ENCODE peak calls at places on chromosomes 7 and 10, in eight cellular contexts. One of them, this sample, is unnamed.

GRCh38 chr10:71072146-71072819 is 140.1 kb upstream of the UNC5B start:
- DNase-seq in AG09319: no peak
- DNase-seq in IMR-90: no peak
- DNase-seq in osteocyte: no peak
- DNase-seq in fibroblast of mammary gland: no peak
- DNase-seq in fibroblast of lung: no peak
- DNase-seq in GM12865: no peak
- DNase-seq in coronary artery: no peak
- DNase-seq in this sample: no peak

GRCh38 chr10:96716396-96716795 is 3.9 kb downstream of the PIK3AP1 start:
- DNase-seq in fibroblast of lung: no peak
- DNase-seq in fibroblast of mammary gland: no peak
- DNase-seq in IMR-90: no peak
- DNase-seq in coronary artery: no peak
- DNase-seq in GM12865: no peak
- DNase-seq in osteocyte: no peak
- DNase-seq in AG09319: no peak
- DNase-seq in this sample: no peak

GRCh38 chr10:116553378-116553980 is 7.7 kb downstream of the PNLIP start:
- DNase-seq in coronary artery: no peak
- DNase-seq in fibroblast of mammary gland: no peak
- DNase-seq in osteocyte: no peak
- DNase-seq in GM12865: no peak
- DNase-seq in IMR-90: no peak
- DNase-seq in fibroblast of lung: no peak
- DNase-seq in AG09319: no peak
- DNase-seq in this sample: no peak

GRCh38 chr7:47720907-47721244 is 139.0 kb upstream of the TNS3 start:
- DNase-seq in fibroblast of mammary gland: no peak
- DNase-seq in osteocyte: no peak
- DNase-seq in AG09319: no peak
- DNase-seq in IMR-90: no peak
- DNase-seq in coronary artery: no peak
- DNase-seq in fibroblast of lung: no peak
- DNase-seq in GM12865: no peak
- DNase-seq in this sample: no peak

GRCh38 chr7:93758621-93759020 is 131.9 kb downstream of the TFPI2 start:
- DNase-seq in AG09319: no peak
- DNase-seq in fibroblast of lung: no peak
- DNase-seq in IMR-90: no peak
- DNase-seq in fibroblast of mammary gland: no peak
- DNase-seq in osteocyte: no peak
- DNase-seq in coronary artery: no peak
- DNase-seq in GM12865: no peak
- DNase-seq in this sample: no peak

GRCh38 chr7:112116894-112117293 is 89.3 kb downstream of the DOCK4 start:
- DNase-seq in GM12865: no peak
- DNase-seq in osteocyte: no peak
- DNase-seq in coronary artery: no peak
- DNase-seq in fibroblast of lung: no peak
- DNase-seq in IMR-90: no peak
- DNase-seq in AG09319: no peak
- DNase-seq in fibroblast of mammary gland: no peak
- DNase-seq in this sample: no peak

GRCh38 chr7:78151229-78151628 is 352.7 kb downstream of the PHTF2 start:
- DNase-seq in AG09319: peak
- DNase-seq in IMR-90: peak
- DNase-seq in osteocyte: no peak
- DNase-seq in fibroblast of lung: peak
- DNase-seq in GM12865: no peak
- DNase-seq in fibroblast of mammary gland: peak
- DNase-seq in coronary artery: no peak
- DNase-seq in this sample: no peak

GRCh38 chr7:148964510-148965267 is 63.6 kb downstream of the PDIA4 start:
- DNase-seq in GM12865: no peak
- DNase-seq in IMR-90: no peak
- DNase-seq in coronary artery: no peak
- DNase-seq in fibroblast of mammary gland: peak
- DNase-seq in fibroblast of lung: no peak
- DNase-seq in osteocyte: no peak
- DNase-seq in AG09319: no peak
- DNase-seq in this sample: peak

GRCh38 chr10:132540456-132540855 is 2.9 kb downstream of the INPP5A start:
- DNase-seq in fibroblast of lung: peak
- DNase-seq in IMR-90: peak
- DNase-seq in coronary artery: no peak
- DNase-seq in osteocyte: no peak
- DNase-seq in fibroblast of mammary gland: peak
- DNase-seq in GM12865: no peak
- DNase-seq in AG09319: no peak
- DNase-seq in this sample: no peak

GRCh38 chr7:128911441-128912031 is 1.0 kb upstream of the KCP start:
- DNase-seq in osteocyte: no peak
- DNase-seq in AG09319: no peak
- DNase-seq in IMR-90: no peak
- DNase-seq in GM12865: no peak
- DNase-seq in coronary artery: peak
- DNase-seq in fibroblast of mammary gland: no peak
- DNase-seq in fibroblast of lung: no peak
- DNase-seq in this sample: no peak

GRCh38 chr10:21334891-21335696 is 190.4 kb downstream of the SKIDA1 start:
- DNase-seq in fibroblast of lung: peak
- DNase-seq in coronary artery: no peak
- DNase-seq in IMR-90: peak
- DNase-seq in AG09319: peak
- DNase-seq in osteocyte: no peak
- DNase-seq in GM12865: no peak
- DNase-seq in fibroblast of mammary gland: peak
- DNase-seq in this sample: no peak

GRCh38 chr7:96311967-96312366 is 9.9 kb downstream of the SLC25A13 start:
- DNase-seq in fibroblast of mammary gland: peak
- DNase-seq in fibroblast of lung: peak
- DNase-seq in IMR-90: peak
- DNase-seq in AG09319: no peak
- DNase-seq in coronary artery: no peak
- DNase-seq in osteocyte: no peak
- DNase-seq in GM12865: no peak
- DNase-seq in this sample: no peak

GRCh38 chr10:23171232-23171876 is 20.8 kb upstream of the PTF1A start:
- DNase-seq in fibroblast of mammary gland: peak
- DNase-seq in IMR-90: peak
- DNase-seq in fibroblast of lung: peak
- DNase-seq in coronary artery: no peak
- DNase-seq in AG09319: no peak
- DNase-seq in GM12865: no peak
- DNase-seq in osteocyte: no peak
- DNase-seq in this sample: no peak

GRCh38 chr10:133260895-133261725 is 15.6 kb downstream of the ADAM8 start:
- DNase-seq in GM12865: peak
- DNase-seq in osteocyte: no peak
- DNase-seq in coronary artery: peak
- DNase-seq in IMR-90: no peak
- DNase-seq in AG09319: no peak
- DNase-seq in fibroblast of lung: no peak
- DNase-seq in fibroblast of mammary gland: peak
- DNase-seq in this sample: peak

GRCh38 chr7:42493436-42494198 is 256.6 kb upstream of the GLI3 start:
- DNase-seq in fibroblast of mammary gland: peak
- DNase-seq in AG09319: peak
- DNase-seq in IMR-90: peak
- DNase-seq in GM12865: no peak
- DNase-seq in fibroblast of lung: peak
- DNase-seq in coronary artery: peak
- DNase-seq in osteocyte: peak
- DNase-seq in this sample: peak
- TF ChIP-seq CTCF in fibroblast of mammary gland: no peak
- TF ChIP-seq CTCF in AG09319: no peak
- TF ChIP-seq CTCF in IMR-90: no peak
- TF ChIP-seq CTCF in GM12865: no peak
- TF ChIP-seq CTCF in fibroblast of lung: no peak
- TF ChIP-seq CTCF in coronary artery: no peak
- TF ChIP-seq CTCF in osteocyte: peak
- TF ChIP-seq CTCF in this sample: no peak

GRCh38 chr10:61869276-61869675 is 32.2 kb upstream of the ARID5B start:
- DNase-seq in AG09319: no peak
- DNase-seq in GM12865: no peak
- DNase-seq in fibroblast of lung: no peak
- DNase-seq in IMR-90: no peak
- DNase-seq in coronary artery: no peak
- DNase-seq in fibroblast of mammary gland: no peak
- DNase-seq in osteocyte: no peak
- DNase-seq in this sample: no peak

GRCh38 chr10:61870521-61870895 is 31.0 kb upstream of the ARID5B start:
- DNase-seq in IMR-90: no peak
- DNase-seq in fibroblast of mammary gland: no peak
- DNase-seq in coronary artery: no peak
- DNase-seq in AG09319: no peak
- DNase-seq in fibroblast of lung: no peak
- DNase-seq in GM12865: no peak
- DNase-seq in osteocyte: no peak
- DNase-seq in this sample: no peak

GRCh38 chr10:61869772-61870520 is 31.6 kb upstream of the ARID5B start:
- DNase-seq in IMR-90: peak
- DNase-seq in GM12865: no peak
- DNase-seq in fibroblast of lung: peak
- DNase-seq in coronary artery: no peak
- DNase-seq in fibroblast of mammary gland: peak
- DNase-seq in AG09319: no peak
- DNase-seq in osteocyte: no peak
- DNase-seq in this sample: no peak

GRCh38 chr10:61866700-61867368 is 34.7 kb upstream of the ARID5B start:
- DNase-seq in fibroblast of lung: no peak
- DNase-seq in AG09319: no peak
- DNase-seq in osteocyte: no peak
- DNase-seq in fibroblast of mammary gland: no peak
- DNase-seq in GM12865: no peak
- DNase-seq in coronary artery: no peak
- DNase-seq in IMR-90: no peak
- DNase-seq in this sample: no peak

DNA sequence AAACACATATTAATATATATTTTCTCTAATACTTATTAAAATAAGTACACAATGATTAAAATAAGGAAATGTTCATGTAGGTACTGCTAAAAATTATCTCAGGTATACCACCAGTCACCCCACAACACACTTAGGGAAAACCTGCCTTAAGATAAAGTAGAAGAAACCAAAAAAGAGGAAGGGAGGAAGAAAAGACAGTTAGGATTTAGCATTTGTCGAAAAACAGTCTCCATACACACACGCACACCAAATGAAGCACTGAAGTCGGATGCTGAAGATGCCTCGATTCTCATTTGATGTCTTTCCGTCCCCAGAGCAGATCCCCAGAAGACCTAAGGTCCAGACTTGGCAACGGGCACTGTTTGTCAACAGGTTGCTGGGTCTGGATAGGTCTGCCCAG is 30.0 kb upstream of the ARID5B start:
- DNase-seq in AG09319: no peak
- DNase-seq in coronary artery: no peak
- DNase-seq in fibroblast of mammary gland: no peak
- DNase-seq in IMR-90: no peak
- DNase-seq in osteocyte: no peak
- DNase-seq in fibroblast of lung: no peak
- DNase-seq in GM12865: no peak
- DNase-seq in this sample: no peak
- TF ChIP-seq CTCF in AG09319: no peak
- TF ChIP-seq CTCF in coronary artery: no peak
- TF ChIP-seq CTCF in fibroblast of mammary gland: no peak
- TF ChIP-seq CTCF in IMR-90: no peak
- TF ChIP-seq CTCF in osteocyte: no peak
- TF ChIP-seq CTCF in fibroblast of lung: no peak
- TF ChIP-seq CTCF in GM12865: no peak
- TF ChIP-seq CTCF in this sample: no peak

DNA sequence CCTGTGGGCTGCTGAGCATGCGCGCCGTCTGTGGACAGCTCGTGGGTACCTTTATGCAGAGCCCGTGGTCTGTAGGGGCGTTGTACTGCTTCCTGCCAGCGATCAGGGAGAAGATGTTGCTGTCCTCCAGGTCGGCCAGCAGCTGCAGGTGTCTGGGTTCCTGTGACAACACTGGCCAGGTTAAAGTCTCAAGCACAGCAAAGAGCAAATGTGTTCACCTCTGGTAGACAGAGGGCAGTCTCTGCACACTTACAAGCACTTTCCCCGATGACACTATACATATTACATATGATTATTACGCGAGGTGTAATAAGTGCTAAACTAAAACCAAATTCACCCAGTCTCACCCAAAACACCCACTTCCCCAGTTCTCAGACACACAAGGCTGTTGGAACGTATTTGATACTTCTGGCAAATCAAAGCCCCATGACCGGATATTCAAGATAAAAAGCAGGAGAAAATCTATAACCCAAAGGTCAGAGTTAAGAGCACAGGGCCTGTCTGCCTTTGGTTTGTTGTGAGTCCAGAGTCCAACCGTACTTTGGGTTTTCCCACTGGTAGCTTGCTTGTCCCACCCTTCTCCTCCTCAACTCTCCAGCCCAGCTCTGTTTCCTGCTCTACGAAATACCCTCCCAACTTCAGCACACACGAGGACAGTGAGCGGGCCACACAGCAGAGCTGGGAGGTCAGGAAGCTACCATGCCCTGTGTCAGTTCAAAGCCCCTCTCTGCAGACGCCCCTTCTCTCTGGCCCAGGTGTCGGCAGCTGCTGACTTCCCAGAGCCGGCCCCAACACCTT is 49.7 kb upstream of the DDC start:
- DNase-seq in AG09319: no peak
- DNase-seq in GM12865: peak
- DNase-seq in fibroblast of lung: no peak
- DNase-seq in coronary artery: no peak
- DNase-seq in IMR-90: no peak
- DNase-seq in fibroblast of mammary gland: peak
- DNase-seq in osteocyte: no peak
- DNase-seq in this sample: peak
- TF ChIP-seq CTCF in AG09319: peak
- TF ChIP-seq CTCF in GM12865: peak
- TF ChIP-seq CTCF in fibroblast of lung: peak
- TF ChIP-seq CTCF in coronary artery: no peak
- TF ChIP-seq CTCF in IMR-90: no peak
- TF ChIP-seq CTCF in fibroblast of mammary gland: peak
- TF ChIP-seq CTCF in osteocyte: peak
- TF ChIP-seq CTCF in this sample: peak

DNA sequence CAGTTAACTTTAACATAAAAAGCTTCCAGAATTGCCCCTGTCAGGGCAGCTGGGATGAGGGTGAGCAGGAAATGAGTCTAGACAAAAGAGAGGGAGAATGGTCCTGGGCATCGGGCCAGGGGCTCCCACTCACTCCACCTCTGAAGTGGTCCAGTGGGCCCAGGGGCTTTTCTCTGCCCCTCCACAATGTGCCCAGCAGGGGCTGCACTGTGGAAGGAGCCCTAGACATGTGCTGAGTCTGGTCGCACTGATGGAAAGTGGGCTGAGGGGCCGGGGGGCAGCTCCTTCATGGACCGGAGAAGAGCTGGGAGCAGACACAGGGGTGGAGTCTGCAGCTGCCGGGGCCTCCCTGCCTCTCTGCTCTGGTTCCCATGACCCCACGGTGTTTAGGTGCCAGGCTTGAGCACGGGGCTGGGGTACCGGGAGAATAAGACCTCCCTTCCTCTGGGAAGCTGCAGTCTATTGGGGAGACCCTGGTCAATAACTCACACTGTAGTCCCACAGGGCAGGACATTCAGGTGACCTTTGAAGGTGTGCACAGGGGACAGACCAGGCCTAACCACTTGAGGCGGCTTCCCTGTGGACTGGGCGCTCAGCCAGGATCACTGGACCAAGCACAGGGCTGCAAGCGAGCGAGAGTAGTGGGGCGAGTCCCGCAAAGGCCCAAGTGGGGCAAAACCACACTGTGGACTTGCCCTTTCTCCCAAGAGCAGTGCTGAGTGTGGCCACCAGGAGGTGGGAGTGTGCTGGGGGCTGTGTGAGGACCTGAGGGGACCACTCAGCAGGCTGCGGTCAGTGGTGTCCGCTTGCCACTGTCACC is 6.1 kb downstream of the ADCY1 start:
- DNase-seq in GM12865: peak
- DNase-seq in fibroblast of mammary gland: no peak
- DNase-seq in AG09319: no peak
- DNase-seq in osteocyte: no peak
- DNase-seq in coronary artery: peak
- DNase-seq in fibroblast of lung: no peak
- DNase-seq in IMR-90: no peak
- DNase-seq in this sample: no peak
- TF ChIP-seq CTCF in GM12865: peak
- TF ChIP-seq CTCF in fibroblast of mammary gland: peak
- TF ChIP-seq CTCF in AG09319: peak
- TF ChIP-seq CTCF in osteocyte: peak
- TF ChIP-seq CTCF in coronary artery: no peak
- TF ChIP-seq CTCF in fibroblast of lung: peak
- TF ChIP-seq CTCF in IMR-90: peak
- TF ChIP-seq CTCF in this sample: no peak

This sample was measured in activated CD8-positive, alpha-beta T cell treated with anti-CD3 and anti-CD28 coated beads for 36 hours.